ENCODE peak calls at places on chromosomes 5 and 9, in ten cellular contexts. M is T-helper 1 cell, U is NCI-H2081, Z is T-helper 9 cell, A is psoas muscle, V is ACHN, G is GM04504, I is NCI-H1930, X is LHCN-M2, K is activated T-helper 1 cell treated with Interleukin-2 at 50 U/mL for 16 hours. J is an unnamed sample.

GRCh38 chr9:112712678-112713077 is 5.2 kb downstream of the INIP start:
- DNase-seq in M (no peak), U (no peak), Z (no peak), A (no peak), V (no peak), G (no peak), I (no peak), X (no peak), K (no peak), J (no peak)

GRCh38 chr5:134507495-134507894 is 18.0 kb upstream of the JADE2 start:
- DNase-seq in M (no peak), U (no peak), Z (no peak), A (no peak), V (no peak), G (no peak), I (no peak), X (no peak), K (no peak), J (no peak)

GRCh38 chr5:179259731-179260323 is 85.4 kb downstream of the ADAMTS2 start:
- DNase-seq in M (no peak), U (no peak), Z (no peak), A (peak; percentile 47), V (no peak), G (no peak), I (no peak), X (no peak), K (no peak), J (no peak)

GRCh38 chr9:124894741-124895170 is 32.8 kb downstream of the ARPC5L start:
- DNase-seq in M (no peak), U (no peak), Z (no peak), A (no peak), V (peak; percentile 38), G (peak; percentile 17), I (no peak), X (peak; percentile 44), K (no peak), J (peak; percentile 13)

GRCh38 chr9:15249042-15249818 is 57.8 kb downstream of the TTC39B start:
- DNase-seq in M (no peak), U (no peak), Z (no peak), A (no peak), V (no peak), G (peak; percentile 28), I (no peak), X (peak; percentile 71), K (no peak), J (no peak)

GRCh38 chr9:115015018-115015635 is 84.7 kb upstream of the TNFSF8 start:
- DNase-seq in M (no peak), U (peak; percentile 29), Z (no peak), A (no peak), V (peak; percentile 55), G (peak; percentile 40), I (no peak), X (peak; percentile 62), K (no peak), J (peak; percentile 40)

GRCh38 chr5:61631438-61631941 is 299.4 kb downstream of the ZSWIM6 start:
- DNase-seq in M (no peak), U (no peak), Z (no peak), A (peak; percentile 67), V (no peak), G (no peak), I (no peak), X (no peak), K (no peak), J (no peak)

GRCh38 chr5:8192840-8193239 is 323.9 kb downstream of the MTRR start:
- DNase-seq in M (no peak), U (no peak), Z (no peak), A (no peak), V (no peak), G (no peak), I (no peak), X (no peak), K (no peak), J (no peak)

GRCh38 chr5:27682600-27682999 is 644.2 kb upstream of the CDH9 start:
- DNase-seq in M (no peak), U (peak; percentile 40), Z (no peak), A (no peak), V (peak; percentile 22), G (no peak), I (no peak), X (peak; percentile 31), K (no peak), J (no peak)

GRCh38 chr9:22244141-22245011 is 202.2 kb upstream of the DMRTA1 start:
- DNase-seq in M (no peak), U (peak; percentile 59), Z (no peak), A (peak; percentile 45), V (peak; percentile 73), G (peak; percentile 21), I (peak; percentile 9), X (peak; percentile 68), K (no peak), J (peak; percentile 21)

GRCh38 chr5:145701404-145701803 is 133.7 kb downstream of the PRELID2 start:
- DNase-seq in M (no peak), U (no peak), Z (no peak), A (no peak), V (no peak), G (no peak), I (no peak), X (no peak), K (no peak), J (no peak)

GRCh38 chr5:115461506-115462290 is 82.9 kb downstream of the FEM1C start:
- DNase-seq in M (no peak), U (no peak), Z (no peak), A (no peak), V (peak; percentile 50), G (peak; percentile 60), I (no peak), X (peak; percentile 98), K (no peak), J (no peak)

GRCh38 chr5:91058575-91058974 is 324.5 kb downstream of the ARRDC3 start:
- DNase-seq in M (no peak), U (no peak), Z (no peak), A (no peak), V (no peak), G (no peak), I (no peak), X (no peak), K (no peak), J (peak; percentile 40)

GRCh38 chr5:17118631-17119030 is 98.8 kb upstream of the BASP1 start:
- DNase-seq in M (no peak), U (no peak), Z (no peak), A (no peak), V (peak; percentile 75), G (peak; percentile 80), I (no peak), X (peak; percentile 91), K (no peak), J (no peak)

GRCh38 chr9:110877376-110877775 is 160.9 kb downstream of the LPAR1 start:
- DNase-seq in M (no peak), U (no peak), Z (no peak), A (no peak), V (no peak), G (no peak), I (no peak), X (no peak), K (no peak), J (no peak)

GRCh38 chr5:32814620-32815019 is 103.5 kb downstream of the NPR3 start:
- DNase-seq in M (no peak), U (no peak), Z (no peak), A (no peak), V (no peak), G (peak; percentile 52), I (no peak), X (peak; percentile 80), K (no peak), J (no peak)

GRCh38 chr9:116471093-116471906 is 215.8 kb upstream of the TRIM32 start:
- DNase-seq in M (no peak), U (peak; percentile 9), Z (no peak), A (no peak), V (no peak), G (no peak), I (no peak), X (peak; percentile 5), K (no peak), J (peak; percentile 3)

GRCh38 chr5:94376672-94377345 is 241.6 kb downstream of the KIAA0825 start:
- DNase-seq in M (no peak), U (peak; percentile 83), Z (no peak), A (no peak), V (no peak), G (no peak), I (peak; percentile 42), X (peak; percentile 59), K (no peak), J (peak; percentile 6)

GRCh38 chr5:95080456-95080855 is 204.4 kb downstream of the MCTP1 start:
- DNase-seq in M (no peak), U (no peak), Z (no peak), A (no peak), V (peak; percentile 82), G (no peak), I (no peak), X (no peak), K (no peak), J (no peak)

GRCh38 chr9:121700165-121700830 is 48.9 kb downstream of the DAB2IP start:
- DNase-seq in M (no peak), U (peak; percentile 50), Z (no peak), A (peak; percentile 90), V (peak; percentile 50), G (no peak), I (peak; percentile 41), X (no peak), K (no peak), J (peak; percentile 44)

GRCh38 chr5:88727705-88728313 is 155.2 kb downstream of the MEF2C start:
- DNase-seq in M (no peak), U (peak; percentile 6), Z (no peak), A (no peak), V (peak; percentile 32), G (no peak), I (no peak), X (no peak), K (no peak), J (peak; percentile 17)

GRCh38 chr9:112894031-112894430 is 3.4 kb upstream of the SLC46A2 start:
- DNase-seq in M (no peak), U (no peak), Z (no peak), A (no peak), V (no peak), G (no peak), I (no peak), X (peak; percentile 45), K (no peak), J (no peak)

GRCh38 chr9:136975624-136976023 is 1.7 kb upstream of the PTGDS start:
- DNase-seq in M (no peak), U (no peak), Z (peak; percentile 26), A (no peak), V (no peak), G (no peak), I (no peak), X (no peak), K (no peak), J (no peak)

GRCh38 chr9:15509931-15510788 is 610 bp downstream of the PSIP1 start:
- DNase-seq in M (peak; percentile 49), U (peak; percentile 65), Z (peak; percentile 57), A (peak; percentile 64), V (peak; percentile 29), G (no peak), I (no peak), X (peak; percentile 17), K (peak; percentile 55), J (peak; percentile 53)

GRCh38 chr9:30522486-30522885 is 1862.0 kb upstream of the ACO1 start:
- DNase-seq in M (no peak), U (no peak), Z (no peak), A (no peak), V (no peak), G (no peak), I (no peak), X (no peak), K (no peak), J (no peak)

GRCh38 chr9:90054810-90055209 is 450.0 kb downstream of the GADD45G start:
- DNase-seq in M (no peak), U (peak; percentile 81), Z (no peak), A (no peak), V (no peak), G (no peak), I (no peak), X (no peak), K (no peak), J (no peak)

GRCh38 chr9:110241491-110242321 is 14.6 kb downstream of the TXN start:
- DNase-seq in M (no peak), U (no peak), Z (no peak), A (no peak), V (no peak), G (no peak), I (no peak), X (no peak), K (no peak), J (no peak)

GRCh38 chr9:33388110-33388994 is 14.0 kb downstream of the AQP7 start:
- DNase-seq in M (no peak), U (no peak), Z (no peak), A (no peak), V (no peak), G (no peak), I (no peak), X (no peak), K (no peak), J (no peak)

J was measured in NCI-H345.